ENCODE peak calls at places on chromosome 14, in four cellular contexts. N is sigmoid colon, U is GDM1, Q is LoVo. F is an unnamed sample.

GRCh38 chr14:58646479-58646878 is 8.7 kb downstream of the DACT1 start:
- DNase-seq in N (no peak), U (no peak), Q (no peak), F (no peak)

GRCh38 chr14:104161601-104162367 is 23.4 kb downstream of the KIF26A start:
- DNase-seq in N (no peak), U (no peak), Q (no peak), F (no peak)

GRCh38 chr14:44777567-44777966 is 184.2 kb downstream of the KLHL28 start:
- DNase-seq in N (no peak), U (no peak), Q (no peak), F (no peak)

GRCh38 chr14:36834293-36834692 is 172.6 kb downstream of the PAX9 start:
- DNase-seq in N (no peak), U (no peak), Q (no peak), F (no peak)

GRCh38 chr14:91754819-91755218 is 22.9 kb upstream of the CATSPERB start:
- DNase-seq in N (no peak), U (no peak), Q (no peak), F (no peak)

GRCh38 chr14:106564058-106564643 is 1037.8 kb downstream of the TMEM121 start:
- DNase-seq in N (no peak), U (peak), Q (peak), F (no peak)

GRCh38 chr14:72945628-72946027 is 19.4 kb downstream of the DCAF4 start:
- DNase-seq in N (no peak), U (no peak), Q (no peak), F (peak)

GRCh38 chr14:101193845-101194355 is 290.4 kb upstream of the RTL1 start:
- DNase-seq in N (peak), U (no peak), Q (no peak), F (no peak)

GRCh38 chr14:90760591-90761316 is 55.5 kb downstream of the TTC7B start:
- DNase-seq in N (no peak), U (peak), Q (peak), F (no peak)

GRCh38 chr14:76201162-76201561 is 49.4 kb downstream of the GPATCH2L start:
- DNase-seq in N (no peak), U (no peak), Q (no peak), F (no peak)

GRCh38 chr14:56844603-56845002 is 34.3 kb upstream of the OTX2 start:
- DNase-seq in N (no peak), U (no peak), Q (no peak), F (no peak)

GRCh38 chr14:55684956-55685584 is 105.1 kb downstream of the KTN1 start:
- DNase-seq in N (no peak), U (no peak), Q (no peak), F (no peak)

GRCh38 chr14:84420236-84420635 is 1109.7 kb upstream of the FLRT2 start:
- DNase-seq in N (no peak), U (no peak), Q (no peak), F (no peak)

GRCh38 chr14:28867571-28867970 is 101.0 kb downstream of the FOXG1 start:
- DNase-seq in N (no peak), U (no peak), Q (no peak), F (no peak)

GRCh38 chr14:50045039-50045711 is 71.2 kb downstream of the VCPKMT start:
- DNase-seq in N (peak), U (peak), Q (peak), F (peak)

GRCh38 chr14:99995700-99996356 is 69.4 kb upstream of the EVL start:
- DNase-seq in N (peak), U (peak), Q (peak), F (no peak)

GRCh38 chr14:47675489-47676300 is at the start of gene MDGA2:
- DNase-seq in N (no peak), U (no peak), Q (no peak), F (peak)

GRCh38 chr14:92254786-92255185 is 68.2 kb upstream of the SLC24A4 start:
- DNase-seq in N (peak), U (no peak), Q (no peak), F (peak)

GRCh38 chr14:72416892-72417291 is 477.0 kb downstream of the DPF3 start:
- DNase-seq in N (no peak), U (no peak), Q (peak), F (no peak)

GRCh38 chr14:35403085-35403396 is 1.5 kb downstream of the NFKBIA start:
- DNase-seq in N (peak), U (no peak), Q (no peak), F (no peak)

GRCh38 chr14:51370758-51371386 is 130.8 kb downstream of the TMX1 start:
- DNase-seq in N (no peak), U (no peak), Q (no peak), F (no peak)

GRCh38 chr14:65422093-65422834 is 9.7 kb downstream of the FUT8 start:
- DNase-seq in N (no peak), U (no peak), Q (no peak), F (no peak)

GRCh38 chr14:30443368-30444007 is 115.5 kb upstream of the G2E3 start:
- DNase-seq in N (no peak), U (no peak), Q (peak), F (no peak)

GRCh38 chr14:22558221-22558913 is 30.7 kb downstream of the DAD1 start:
- DNase-seq in N (no peak), U (no peak), Q (no peak), F (no peak)

GRCh38 chr14:105021656-105022275 is 883 bp upstream of the CDCA4 start:
- DNase-seq in N (no peak), U (no peak), Q (peak), F (peak)

GRCh38 chr14:81447018-81447770 is 47.1 kb upstream of the STON2 start:
- DNase-seq in N (no peak), U (no peak), Q (no peak), F (no peak)

GRCh38 chr14:100860556-100861187 is 34.8 kb downstream of the MEG3 start:
- DNase-seq in N (no peak), U (no peak), Q (no peak), F (peak)

GRCh38 chr14:93905623-93906022 is 21.5 kb upstream of the FAM181A start:
- DNase-seq in N (no peak), U (no peak), Q (no peak), F (no peak)

GRCh38 chr14:30389134-30389900 is 169.6 kb upstream of the G2E3 start:
- DNase-seq in N (no peak), U (no peak), Q (no peak), F (no peak)

GRCh38 chr14:66092748-66093147 is 393.4 kb upstream of the CCDC196 start:
- DNase-seq in N (no peak), U (no peak), Q (no peak), F (no peak)

GRCh38 chr14:51701956-51702355 is 50.2 kb downstream of the FRMD6 start:
- DNase-seq in N (no peak), U (no peak), Q (no peak), F (no peak)

GRCh38 chr14:95248422-95248821 is 71.3 kb downstream of the CLMN start:
- DNase-seq in N (no peak), U (no peak), Q (no peak), F (no peak)

GRCh38 chr14:30564868-30565248 is 5.9 kb downstream of the G2E3 start:
- DNase-seq in N (no peak), U (no peak), Q (no peak), F (no peak)

GRCh38 chr14:23094666-23095195 is at the start of gene ACIN1:
- DNase-seq in N (peak), U (no peak), Q (peak), F (peak)

F was measured in posterior vena cava.